ENCODE peak calls at places on chromosomes 13 and 19, in ten cellular contexts. B, M, Y, D, L, H, W, J, U and A are unnamed samples.

GRCh38 chr19:10551698-10552301 is 8.1 kb downstream of the ATG4D start:
- DNase-seq in B (peak; percentile 37), M (no peak), Y (no peak), D (no peak), L (no peak), H (no peak), W (no peak), J (no peak), U (no peak), A (no peak)

GRCh38 chr19:47002106-47002766 is 17.4 kb upstream of the NPAS1 start:
- DNase-seq in B (no peak), M (no peak), Y (no peak), D (no peak), L (no peak), H (no peak), W (no peak), J (no peak), U (no peak), A (no peak)

GRCh38 chr19:49103331-49104085 is 10.7 kb upstream of the LIN7B start:
- DNase-seq in B (no peak), M (no peak), Y (no peak), D (no peak), L (no peak), H (no peak), W (no peak), J (no peak), U (no peak), A (no peak)

GRCh38 chr13:41054212-41054877 is 7.0 kb upstream of the WBP4 start:
- DNase-seq in B (peak; percentile 12), M (peak; percentile 59), Y (no peak), D (peak; percentile 12), L (no peak), H (peak; percentile 37), W (no peak), J (no peak), U (peak; percentile 16), A (no peak)

GRCh38 chr19:42254083-42254849 is 662 bp downstream of the ERF start:
- DNase-seq in B (peak; percentile 82), M (peak; percentile 61), Y (peak; percentile 71), D (no peak), L (peak; percentile 74), H (no peak), W (peak; percentile 78), J (peak; percentile 51), U (peak; percentile 76), A (peak; percentile 60)

GRCh38 chr19:46015961-46016425 is 6.9 kb downstream of the PGLYRP1 start:
- DNase-seq in B (peak; percentile 50), M (no peak), Y (peak; percentile 19), D (peak; percentile 36), L (no peak), H (peak; percentile 33), W (no peak), J (no peak), U (peak; percentile 19), A (no peak)

GRCh38 chr13:74114202-74114601 is 20.0 kb downstream of the KLF12 start:
- DNase-seq in B (no peak), M (no peak), Y (no peak), D (no peak), L (no peak), H (no peak), W (no peak), J (no peak), U (no peak), A (no peak)

GRCh38 chr13:44048326-44048725 is 168.6 kb downstream of the LACC1 start:
- DNase-seq in B (no peak), M (peak; percentile 51), Y (no peak), D (no peak), L (no peak), H (peak; percentile 55), W (no peak), J (no peak), U (no peak), A (no peak)

GRCh38 chr13:23899555-23899954 is 2.3 kb upstream of the C1QTNF9B start:
- DNase-seq in B (peak; percentile 38), M (peak; percentile 38), Y (no peak), D (no peak), L (peak; percentile 13), H (peak; percentile 45), W (no peak), J (no peak), U (peak; percentile 50), A (peak; percentile 32)

GRCh38 chr19:46951236-46951986 is 68.2 kb upstream of the NPAS1 start:
- DNase-seq in B (peak; percentile 63), M (peak; percentile 81), Y (no peak), D (no peak), L (no peak), H (no peak), W (peak; percentile 29), J (no peak), U (no peak), A (peak; percentile 83)

GRCh38 chr19:53094749-53095575 is 8.3 kb downstream of the ZNF160 start:
- DNase-seq in B (no peak), M (no peak), Y (peak; percentile 76), D (no peak), L (no peak), H (no peak), W (no peak), J (no peak), U (peak; percentile 30), A (no peak)

GRCh38 chr19:31350693-31351211 is 1.5 kb upstream of the TSHZ3 start:
- DNase-seq in B (peak; percentile 45), M (peak; percentile 62), Y (peak; percentile 72), D (no peak), L (no peak), H (no peak), W (peak; percentile 44), J (no peak), U (peak; percentile 66), A (no peak)

GRCh38 chr13:24460256-24460655 is 52.3 kb downstream of the PARP4 start:
- DNase-seq in B (no peak), M (no peak), Y (no peak), D (no peak), L (no peak), H (no peak), W (no peak), J (no peak), U (no peak), A (no peak)

GRCh38 chr19:48638831-48639381 is 1.7 kb upstream of the DBP start:
- DNase-seq in B (no peak), M (no peak), Y (peak; percentile 60), D (no peak), L (no peak), H (no peak), W (no peak), J (no peak), U (no peak), A (no peak)

GRCh38 chr19:7909471-7910067 is 5.1 kb upstream of the TGFBR3L start:
- DNase-seq in B (no peak), M (no peak), Y (no peak), D (no peak), L (no peak), H (no peak), W (no peak), J (no peak), U (no peak), A (no peak)

GRCh38 chr13:32264407-32264806 is 50.8 kb downstream of the ZAR1L start:
- DNase-seq in B (no peak), M (peak; percentile 25), Y (no peak), D (no peak), L (no peak), H (no peak), W (no peak), J (no peak), U (peak; percentile 15), A (no peak)

GRCh38 chr13:88586263-88586662 is 915.1 kb downstream of the SLITRK5 start:
- DNase-seq in B (no peak), M (no peak), Y (no peak), D (no peak), L (no peak), H (no peak), W (no peak), J (no peak), U (no peak), A (no peak)

GRCh38 chr19:8148410-8149231 is 771 bp downstream of the FBN3 start:
- DNase-seq in B (no peak), M (no peak), Y (peak; percentile 92), D (peak; percentile 45), L (no peak), H (no peak), W (no peak), J (no peak), U (peak; percentile 52), A (no peak)

GRCh38 chr13:30806784-30807183 is 71.4 kb downstream of the ALOX5AP start:
- DNase-seq in B (no peak), M (peak; percentile 87), Y (no peak), D (no peak), L (no peak), H (no peak), W (no peak), J (no peak), U (no peak), A (peak; percentile 38)

GRCh38 chr13:87887459-87888123 is 216.4 kb downstream of the SLITRK5 start:
- DNase-seq in B (no peak), M (no peak), Y (no peak), D (no peak), L (no peak), H (no peak), W (no peak), J (no peak), U (no peak), A (no peak)

GRCh38 chr19:29259867-29260281 is 46.9 kb upstream of the UQCRFS1 start:
- DNase-seq in B (no peak), M (no peak), Y (no peak), D (no peak), L (no peak), H (no peak), W (no peak), J (no peak), U (no peak), A (no peak)

GRCh38 chr19:33368074-33368864 is 5.2 kb upstream of the CEBPG start:
- DNase-seq in B (no peak), M (peak; percentile 86), Y (no peak), D (no peak), L (no peak), H (no peak), W (no peak), J (no peak), U (no peak), A (peak; percentile 85)

GRCh38 chr19:45981350-45981749 is 7.7 kb upstream of the NOVA2 start:
- DNase-seq in B (no peak), M (no peak), Y (peak; percentile 39), D (no peak), L (no peak), H (no peak), W (no peak), J (no peak), U (no peak), A (no peak)

GRCh38 chr13:110653851-110654250 is 38.5 kb downstream of the NAXD start:
- DNase-seq in B (no peak), M (no peak), Y (no peak), D (no peak), L (no peak), H (no peak), W (no peak), J (no peak), U (no peak), A (no peak)

GRCh38 chr19:33204136-33204973 is 10.2 kb downstream of the LRP3 start:
- DNase-seq in B (no peak), M (no peak), Y (no peak), D (no peak), L (no peak), H (no peak), W (no peak), J (no peak), U (no peak), A (no peak)

GRCh38 chr13:80305737-80306136 is 35.2 kb downstream of the SPRY2 start:
- DNase-seq in B (no peak), M (no peak), Y (no peak), D (no peak), L (no peak), H (no peak), W (no peak), J (no peak), U (no peak), A (no peak)

GRCh38 chr13:106858910-106859309 is 291.0 kb upstream of the ARGLU1 start:
- DNase-seq in B (no peak), M (no peak), Y (peak; percentile 65), D (no peak), L (no peak), H (no peak), W (no peak), J (no peak), U (no peak), A (no peak)

GRCh38 chr19:14433454-14434156 is 499 bp downstream of the PKN1 start:
- DNase-seq in B (peak; percentile 51), M (no peak), Y (peak; percentile 59), D (peak; percentile 73), L (no peak), H (peak; percentile 8), W (no peak), J (no peak), U (no peak), A (peak; percentile 24)